ENCODE peak calls at places on chromosomes 6 and 20, in six cellular contexts. R, I, F, V, J and P are unnamed samples. For H3K36me3, the result is how much of the 10 kb centered on the place peaks cover.

GRCh38 chr6:148203281-148203925 is 139.2 kb upstream of the SASH1 start:
- DNase-seq in F (no peak), V (no peak), I (no peak), R (no peak), J (no peak), P (no peak)

GRCh38 chr6:225121-225721 is 67.1 kb upstream of the DUSP22 start:
- DNase-seq in F (peak), V (no peak), I (peak), J (no peak), R (no peak), P (no peak)

GRCh38 chr6:106122306-106122940 is 36.3 kb downstream of the PRDM1 start:
- DNase-seq in V (no peak), F (no peak), J (no peak), R (no peak), I (no peak), P (no peak)

GRCh38 chr20:62603907-62604785 is 38.2 kb upstream of the SLCO4A1 start:
- DNase-seq in R (no peak), F (no peak), I (no peak), V (no peak), J (no peak), P (no peak)

GRCh38 chr6:125124250-125124777 is 29.3 kb upstream of the TPD52L1 start:
- DNase-seq in R (no peak), F (no peak), J (no peak), V (no peak), I (no peak), P (no peak)

GRCh38 chr6:8149350-8149749 is 47.0 kb upstream of the EEF1E1 start:
- DNase-seq in F (no peak), V (no peak), I (no peak), J (no peak), R (no peak), P (no peak)

GRCh38 chr6:119445666-119446622 is 96.4 kb upstream of the MAN1A1 start:
- DNase-seq in I (no peak), R (no peak), J (no peak), F (no peak), V (peak), P (no peak)

GRCh38 chr6:132333639-132334516 is 67.4 kb downstream of the MOXD1 start:
- DNase-seq in I (no peak), F (peak), V (peak), J (no peak), R (no peak), P (no peak)

GRCh38 chr6:146364816-146365594 is 178.6 kb upstream of the RAB32 start:
- DNase-seq in R (no peak), F (no peak), I (no peak), J (no peak), V (no peak), P (no peak)

GRCh38 chr20:23623666-23624065 is 14.1 kb downstream of the CST3 start:
- DNase-seq in R (no peak), F (no peak), J (no peak), V (no peak), I (no peak), P (no peak)

GRCh38 chr6:227074-227782 is 65.1 kb upstream of the DUSP22 start:
- DNase-seq in J (no peak), V (peak), I (no peak), R (no peak), F (peak), P (no peak)

GRCh38 chr6:28597217-28597835 is 71.6 kb downstream of the GPX5 start:
- DNase-seq in I (no peak), V (no peak), R (no peak), J (no peak), F (no peak), P (peak)

GRCh38 chr20:34624628-34625027 is 52.3 kb downstream of the PIGU start:
- DNase-seq in V (no peak), F (no peak), I (no peak), J (no peak), R (no peak), P (peak)

GRCh38 chr20:1867495-1868260 is 27.5 kb upstream of the SIRPA start:
- DNase-seq in V (no peak), R (no peak), I (no peak), F (no peak), J (no peak), P (no peak)

GRCh38 chr20:47927385-47927851 is 142.1 kb upstream of the SULF2 start:
- DNase-seq in I (no peak), J (no peak), R (no peak), F (no peak), V (no peak), P (no peak)

GRCh38 chr6:130778946-130779657 is 48.1 kb upstream of the SMLR1 start:
- DNase-seq in I (no peak), V (no peak), F (no peak), R (no peak), J (no peak), P (no peak)

GRCh38 chr6:56188429-56188828 is 59.0 kb downstream of the COL21A1 start:
- DNase-seq in V (no peak), J (no peak), F (no peak), I (no peak), R (no peak), P (no peak)

GRCh38 chr20:34362502-34363061 is 491 bp upstream of the ITCH start:
- DNase-seq in R (no peak), I (no peak), F (no peak), J (peak), V (no peak), P (no peak)

GRCh38 chr6:11439908-11440307 is 97.6 kb upstream of the TMEM170B start:
- DNase-seq in F (no peak), V (no peak), I (no peak), R (no peak), J (no peak), P (no peak)

GRCh38 chr20:48051810-48052491 is 266.7 kb upstream of the SULF2 start:
- DNase-seq in R (no peak), F (no peak), V (no peak), J (no peak), I (no peak), P (peak)

GRCh38 chr6:44107017-44107416 is 20.2 kb downstream of the MRPL14 start:
- DNase-seq in R (no peak), J (no peak), V (no peak), F (no peak), I (no peak), P (no peak)

GRCh38 chr6:26299286-26300042 is 65.5 kb upstream of the BTN3A2 start:
- DNase-seq in R (no peak), J (no peak), F (no peak), V (no peak), I (no peak), P (no peak)

GRCh38 chr6:169868458-169868857 is 117.0 kb downstream of the ERMARD start:
- DNase-seq in R (peak), I (peak), F (no peak), J (peak), V (peak), P (no peak)

GRCh38 chr20:7637184-7637583 is 303.1 kb downstream of the HAO1 start:
- DNase-seq in J (no peak), V (no peak), I (no peak), F (no peak), R (peak), P (no peak)

GRCh38 chr6:76262240-76262639 is 189.8 kb upstream of the IMPG1 start:
- DNase-seq in F (no peak), V (no peak), R (no peak), J (no peak), I (no peak), P (no peak)

GRCh38 chr6:83536034-83536646 is 23.8 kb downstream of the PRSS35 start:
- DNase-seq in F (no peak), I (peak), V (peak), R (peak), J (peak), P (peak)

GRCh38 chr6:93183513-93183912 is 235.8 kb downstream of the EPHA7 start:
- DNase-seq in I (no peak), V (no peak), R (no peak), J (no peak), F (no peak), P (no peak)

GRCh38 chr20:62691485-62691884 is 17.2 kb upstream of the NTSR1 start:
- DNase-seq in J (no peak), I (no peak), R (no peak), V (no peak), F (no peak), P (no peak)

GRCh38 chr6:56963043-56963442 is 8.1 kb downstream of the BEND6 start:
- DNase-seq in F (no peak), I (no peak), V (no peak), J (no peak), R (no peak), P (no peak)

GRCh38 chr6:134372603-134373281 is 54.8 kb upstream of the SGK1 start:
- DNase-seq in F (peak), V (peak), R (no peak), J (no peak), I (no peak), P (no peak)

DNA sequence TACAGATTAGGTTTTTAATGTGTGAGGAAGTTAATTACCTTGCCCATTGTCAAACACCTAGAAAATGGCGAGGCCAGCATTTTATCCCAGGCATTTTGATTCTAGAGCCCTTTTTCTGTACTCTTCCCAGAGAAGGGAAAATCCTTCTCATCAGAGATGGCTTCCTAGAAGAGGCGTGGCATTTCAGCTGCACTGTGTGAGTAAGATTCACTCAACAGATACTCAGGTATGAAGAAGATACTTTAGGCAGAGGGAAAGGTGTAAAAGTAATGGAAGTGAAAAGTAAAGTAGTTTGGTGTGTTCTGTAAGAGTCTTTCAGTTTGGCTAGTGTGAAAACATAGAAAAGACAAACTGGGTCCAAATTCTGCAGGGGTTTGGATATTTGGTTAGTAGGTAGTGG is 113.8 kb downstream of the MAP3K4 start:
- DNase-seq in R (no peak), V (no peak), I (no peak), F (no peak), J (no peak), P (no peak)
- H3K36me3 ChIP-seq in R (under half), V (under half), I (under half), F (half or more), J (under half), P (under half)

GRCh38 chr6:100514603-100515002 is 49.9 kb upstream of the SIM1 start:
- DNase-seq in V (no peak), F (no peak), I (no peak), J (no peak), R (no peak), P (no peak)
- H3K36me3 ChIP-seq in V (under half), F (under half), I (under half), J (under half), R (under half), P (under half)

GRCh38 chr6:137879301-137879700 is 12.2 kb downstream of the TNFAIP3 start:
- DNase-seq in R (no peak), I (peak), V (no peak), J (no peak), F (no peak), P (no peak)
- H3K36me3 ChIP-seq in R (half or more), I (half or more), V (under half), J (under half), F (half or more), P (under half)

GRCh38 chr6:158624684-158625682 is 19.6 kb downstream of the DYNLT1 start:
- DNase-seq in V (no peak), I (no peak), R (no peak), F (no peak), J (no peak), P (no peak)

GRCh38 chr6:158619922-158620801 is 24.4 kb downstream of the DYNLT1 start:
- DNase-seq in I (no peak), J (no peak), V (no peak), R (no peak), F (no peak), P (no peak)

GRCh38 chr6:158621694-158622544 is 22.6 kb downstream of the DYNLT1 start:
- DNase-seq in V (no peak), I (no peak), F (peak), J (no peak), R (no peak), P (no peak)

GRCh38 chr6:158622545-158623190 is 21.9 kb downstream of the DYNLT1 start:
- DNase-seq in J (no peak), V (no peak), R (no peak), I (no peak), F (no peak), P (no peak)

DNA sequence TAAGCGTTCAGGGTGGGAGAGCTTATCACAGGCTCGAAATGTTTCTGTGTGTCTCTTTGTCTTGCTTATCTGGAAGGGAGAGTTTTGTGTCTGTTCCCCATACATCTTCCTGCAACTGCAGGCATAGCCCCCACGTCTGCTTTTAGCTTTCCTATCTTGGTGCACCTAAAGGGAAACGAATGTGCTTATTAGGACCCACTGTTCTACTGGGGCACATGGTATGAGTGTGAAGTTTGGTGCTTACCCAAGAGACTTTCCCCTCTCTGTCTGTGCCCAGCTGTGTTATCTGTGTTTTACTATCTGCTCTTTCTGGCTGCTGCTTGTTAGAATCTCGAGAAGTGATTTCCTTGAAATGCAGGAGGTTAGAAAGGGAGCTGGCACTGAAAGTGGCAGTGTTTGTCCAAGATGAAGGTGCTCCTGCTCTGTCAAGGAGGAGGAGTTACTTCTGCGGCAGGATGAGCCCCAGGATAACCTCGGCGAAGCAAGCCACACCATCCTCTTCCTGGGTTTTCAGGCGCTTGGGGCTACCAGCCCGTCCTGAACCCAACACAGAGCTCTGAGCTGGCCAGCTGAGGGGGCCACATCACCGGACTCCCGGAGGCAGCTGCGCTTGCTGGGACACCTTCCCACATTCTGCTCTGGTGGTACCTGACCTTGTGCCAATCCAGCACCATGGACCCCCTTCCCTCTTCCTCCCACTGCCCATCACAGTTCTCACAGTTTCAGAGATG is 23.4 kb downstream of the DYNLT1 start:
- DNase-seq in F (no peak), R (no peak), V (no peak), J (no peak), I (no peak), P (no peak)
- H3K36me3 ChIP-seq in F (under half), R (under half), V (under half), J (under half), I (under half), P (under half)

DNA sequence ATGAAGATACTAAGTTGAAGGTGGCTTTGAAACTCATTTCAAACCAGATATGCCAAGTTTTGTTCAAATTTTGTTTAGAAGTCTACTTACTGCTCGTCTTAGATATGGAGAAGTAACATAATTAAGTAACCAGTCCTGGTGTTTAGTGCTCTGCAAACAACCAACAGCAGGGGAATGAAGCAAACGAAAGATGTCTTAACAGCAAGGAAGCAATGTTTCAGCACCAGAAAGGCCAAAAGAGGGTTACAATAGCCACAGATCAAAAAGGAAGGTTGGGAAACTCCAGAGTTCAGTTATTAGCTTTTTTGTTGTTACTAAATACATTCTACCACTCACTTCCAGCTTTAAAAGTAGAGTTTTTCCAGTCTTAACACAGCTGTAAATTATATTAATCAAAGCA is 45.1 kb downstream of the LHFPL5 start:
- DNase-seq in R (no peak), F (no peak), I (no peak), J (no peak), V (no peak), P (no peak)
- H3K36me3 ChIP-seq in R (under half), F (under half), I (under half), J (under half), V (under half), P (half or more)